ENCODE peak calls at places on chromosomes 12 and 14, in eight cellular contexts. U, O, S, X, Q, K, E and Y are unnamed samples.

GRCh38 chr14:25090716-25091454 is 40.9 kb upstream of the STXBP6 start:
- DNase-seq in U (no peak), O (no peak), S (peak), X (no peak), Q (no peak), K (no peak), E (peak), Y (no peak)

GRCh38 chr12:96248532-96248931 is 54.4 kb downstream of the ELK3 start:
- DNase-seq in U (no peak), O (no peak), S (no peak), X (no peak), Q (no peak), K (no peak), E (no peak), Y (no peak)

GRCh38 chr12:52369809-52370208 is 2.5 kb upstream of the KRT85 start:
- DNase-seq in U (no peak), O (no peak), S (no peak), X (no peak), Q (no peak), K (no peak), E (no peak), Y (no peak)

GRCh38 chr12:116160196-116160595 is 117.3 kb downstream of the MED13L start:
- DNase-seq in U (no peak), O (no peak), S (no peak), X (no peak), Q (no peak), K (no peak), E (no peak), Y (no peak)

GRCh38 chr12:122082621-122083356 is 4.2 kb downstream of the MLXIP start:
- DNase-seq in U (no peak), O (no peak), S (no peak), X (no peak), Q (no peak), K (peak), E (no peak), Y (no peak)

GRCh38 chr14:64758711-64759554 is 54.7 kb downstream of the PLEKHG3 start:
- DNase-seq in U (peak), O (peak), S (no peak), X (no peak), Q (no peak), K (no peak), E (peak), Y (no peak)

GRCh38 chr12:59736359-59736758 is 140.5 kb downstream of the SLC16A7 start:
- DNase-seq in U (no peak), O (no peak), S (no peak), X (no peak), Q (no peak), K (no peak), E (no peak), Y (no peak)

GRCh38 chr12:122571821-122572220 is 44.8 kb downstream of the KNTC1 start:
- DNase-seq in U (no peak), O (no peak), S (no peak), X (no peak), Q (no peak), K (no peak), E (no peak), Y (no peak)

GRCh38 chr12:132955094-132955932 is 793 bp downstream of the ZNF605 start:
- DNase-seq in U (peak), O (no peak), S (peak), X (peak), Q (no peak), K (peak), E (peak), Y (peak)

DNA sequence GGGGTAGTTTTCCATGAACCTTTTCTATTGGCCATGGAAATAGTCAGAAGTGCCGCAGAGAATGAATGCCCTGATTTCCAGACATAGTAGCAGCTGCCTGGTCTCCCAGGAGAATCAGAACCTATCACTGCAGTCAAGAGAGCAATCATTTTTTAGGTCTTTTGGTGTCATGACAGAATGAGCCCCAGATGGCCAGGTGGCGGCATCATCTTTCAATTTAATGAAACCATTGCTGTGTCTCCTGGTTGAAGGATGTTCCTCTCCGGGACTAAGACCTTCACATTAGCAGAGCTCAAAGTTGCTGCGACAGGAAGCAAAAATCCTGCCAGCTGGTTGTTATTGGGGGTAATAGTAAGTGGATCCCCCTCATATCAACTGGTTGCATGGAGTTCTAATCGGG is 18.8 kb downstream of the TNFAIP2 start:
- DNase-seq in U (no peak), O (no peak), S (no peak), X (no peak), Q (no peak), K (no peak), E (no peak), Y (peak)
- H3K27ac ChIP-seq in U (no peak), O (no peak), S (no peak), X (no peak), Q (no peak), K (no peak), E (no peak), Y (no peak)

DNA sequence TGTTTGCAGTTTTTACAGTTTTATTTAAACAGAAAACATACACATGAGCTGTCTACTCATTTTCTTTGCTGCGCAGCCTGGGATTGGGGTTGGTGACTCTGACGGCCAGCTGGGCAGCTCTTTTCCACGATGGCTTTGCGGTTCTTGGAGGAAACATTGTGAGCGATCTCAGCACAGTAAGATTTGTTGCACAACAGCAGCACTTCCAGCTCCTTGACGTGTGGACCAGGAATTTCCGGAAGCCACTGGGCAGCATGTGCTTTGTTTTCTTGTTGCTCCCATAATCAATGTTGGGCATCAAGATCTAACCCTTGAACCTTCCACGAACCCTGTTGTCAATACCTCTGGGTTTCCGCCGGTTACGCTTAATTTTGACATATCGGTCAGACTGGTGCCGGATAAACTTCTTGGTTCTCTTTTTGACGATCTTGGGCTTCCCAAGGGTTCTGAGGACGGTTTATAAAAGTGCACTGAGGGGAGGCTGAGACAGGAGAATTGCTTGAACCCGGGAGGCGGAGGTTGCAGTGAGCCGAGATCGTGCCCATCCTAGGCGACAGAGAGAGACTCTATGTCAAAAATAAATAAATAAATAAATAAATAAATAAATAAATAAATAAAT is 21.8 kb downstream of the FKBP11 start:
- DNase-seq in U (no peak), O (peak), S (no peak), X (no peak), Q (no peak), K (peak), E (no peak), Y (no peak)
- TF ChIP-seq CTCF in U (no peak), O (no peak), S (no peak), X (no peak), Q (no peak), K (no peak), E (no peak), Y (no peak)

GRCh38 chr14:75431011-75431410 is 3.2 kb downstream of the JDP2 start:
- DNase-seq in U (no peak), O (no peak), S (no peak), X (no peak), Q (no peak), K (no peak), E (no peak), Y (no peak)

GRCh38 chr14:75431827-75432226 is 4.0 kb downstream of the JDP2 start:
- DNase-seq in U (no peak), O (no peak), S (no peak), X (no peak), Q (no peak), K (no peak), E (no peak), Y (no peak)

GRCh38 chr14:75430106-75430505 is 2.3 kb downstream of the JDP2 start:
- DNase-seq in U (peak), O (peak), S (peak), X (no peak), Q (no peak), K (no peak), E (no peak), Y (no peak)

GRCh38 chr14:75429562-75429961 is 1.7 kb downstream of the JDP2 start:
- DNase-seq in U (no peak), O (no peak), S (no peak), X (no peak), Q (no peak), K (no peak), E (no peak), Y (no peak)

DNA sequence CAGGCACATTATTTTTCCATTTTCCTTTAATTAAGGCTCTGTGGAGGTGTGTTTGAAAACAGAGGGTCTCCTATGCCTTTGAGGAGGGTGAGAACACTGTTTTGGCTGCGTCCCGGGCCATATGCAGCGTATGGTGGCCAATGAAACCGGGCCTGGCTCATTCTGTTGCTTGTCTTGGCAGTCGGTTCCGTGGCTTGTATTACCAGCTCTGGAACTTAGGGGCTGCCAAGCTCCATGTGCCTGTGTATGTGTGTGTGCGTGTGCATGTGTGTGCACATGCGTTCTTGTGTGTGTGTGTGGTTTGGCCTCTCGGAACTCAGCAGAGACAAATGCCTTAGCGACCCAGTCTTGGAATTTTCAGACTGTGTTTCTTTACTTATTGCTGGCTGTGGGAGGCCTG is 2.7 kb downstream of the JDP2 start:
- DNase-seq in U (no peak), O (no peak), S (no peak), X (no peak), Q (no peak), K (no peak), E (no peak), Y (no peak)
- H3K27ac ChIP-seq in U (peak), O (no peak), S (peak), X (no peak), Q (no peak), K (peak), E (no peak), Y (peak)

DNA sequence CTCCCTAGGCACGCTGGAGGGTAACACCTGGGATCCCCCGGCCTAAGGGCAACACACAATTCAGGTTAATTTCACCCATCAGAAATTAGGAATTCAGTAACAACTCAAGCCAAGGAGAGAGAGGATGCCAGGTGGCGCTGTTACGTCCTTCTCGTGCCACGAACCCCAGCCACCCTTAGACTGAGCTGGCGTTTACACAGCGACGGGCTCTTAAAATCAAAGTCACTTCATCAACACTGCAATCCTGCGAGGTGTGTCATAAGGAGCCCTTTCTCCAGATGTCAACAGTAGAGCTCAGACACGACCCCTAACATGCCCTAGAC is 110.6 kb upstream of the TMEM132D start:
- DNase-seq in U (no peak), O (no peak), S (no peak), X (peak), Q (no peak), K (no peak), E (no peak), Y (no peak)
- TF ChIP-seq CTCF in U (no peak), O (no peak), S (no peak), X (no peak), Q (no peak), K (no peak), E (no peak), Y (no peak)

GRCh38 chr14:55889124-55889523 is 229.1 kb upstream of the PELI2 start:
- DNase-seq in U (no peak), O (no peak), S (no peak), X (no peak), Q (no peak), K (no peak), E (no peak), Y (no peak)
- H3K27ac ChIP-seq in U (no peak), O (no peak), S (no peak), X (no peak), Q (no peak), K (no peak), E (no peak), Y (no peak)

GRCh38 chr14:96567289-96567899 is 65.2 kb downstream of the PAPOLA start:
- DNase-seq in U (no peak), O (no peak), S (no peak), X (peak), Q (no peak), K (no peak), E (peak), Y (no peak)
- TF ChIP-seq CTCF in U (peak), O (peak), S (peak), X (peak), Q (peak), K (peak), E (peak), Y (peak)

GRCh38 chr14:100804558-100805309 is 21.2 kb upstream of the MEG3 start:
- DNase-seq in U (no peak), O (no peak), S (no peak), X (no peak), Q (no peak), K (no peak), E (no peak), Y (no peak)
- H3K27ac ChIP-seq in U (no peak), O (no peak), S (no peak), X (no peak), Q (no peak), K (no peak), E (no peak), Y (no peak)